ENCODE peak calls at places on chromosomes 6 and 20, in five cellular contexts. One of them, this sample, is unnamed.

GRCh38 chr20:33419140-33419974 is 18.0 kb upstream of the CDK5RAP1 start:
- DNase-seq in CD8-positive, alpha-beta T cell: no peak
- DNase-seq in ovary: peak; percentile 65
- DNase-seq in AG10803: no peak
- DNase-seq in tibial artery: peak; percentile 44
- DNase-seq in this sample: no peak

GRCh38 chr6:10412948-10413849 is 1.7 kb downstream of the TFAP2A start:
- DNase-seq in tibial artery: no peak
- DNase-seq in CD8-positive, alpha-beta T cell: no peak
- DNase-seq in AG10803: no peak
- DNase-seq in ovary: peak; percentile 30
- DNase-seq in this sample: peak; percentile 72

GRCh38 chr6:29532320-29532951 is 27.1 kb downstream of the UBD start:
- DNase-seq in tibial artery: no peak
- DNase-seq in ovary: no peak
- DNase-seq in CD8-positive, alpha-beta T cell: no peak
- DNase-seq in AG10803: no peak
- DNase-seq in this sample: no peak

GRCh38 chr6:57305112-57305511 is 12.3 kb upstream of the PRIM2 start:
- DNase-seq in ovary: no peak
- DNase-seq in tibial artery: no peak
- DNase-seq in AG10803: peak; percentile 84
- DNase-seq in CD8-positive, alpha-beta T cell: no peak
- DNase-seq in this sample: no peak

GRCh38 chr6:47440722-47441121 is 36.9 kb upstream of the CD2AP start:
- DNase-seq in CD8-positive, alpha-beta T cell: no peak
- DNase-seq in ovary: no peak
- DNase-seq in AG10803: no peak
- DNase-seq in tibial artery: no peak
- DNase-seq in this sample: no peak

GRCh38 chr20:36676701-36677421 is 30.9 kb upstream of the SLA2 start:
- DNase-seq in tibial artery: no peak
- DNase-seq in CD8-positive, alpha-beta T cell: no peak
- DNase-seq in AG10803: no peak
- DNase-seq in ovary: no peak
- DNase-seq in this sample: no peak

GRCh38 chr20:25225642-25226432 is 22.0 kb upstream of the PYGB start:
- DNase-seq in tibial artery: no peak
- DNase-seq in AG10803: no peak
- DNase-seq in CD8-positive, alpha-beta T cell: no peak
- DNase-seq in ovary: no peak
- DNase-seq in this sample: no peak

GRCh38 chr20:23106271-23106851 is 20.2 kb upstream of the CD93 start:
- DNase-seq in AG10803: no peak
- DNase-seq in ovary: no peak
- DNase-seq in CD8-positive, alpha-beta T cell: no peak
- DNase-seq in tibial artery: peak; percentile 58
- DNase-seq in this sample: peak; percentile 49

GRCh38 chr6:15399651-15400470 is 154.0 kb downstream of the JARID2 start:
- DNase-seq in ovary: peak; percentile 77
- DNase-seq in CD8-positive, alpha-beta T cell: no peak
- DNase-seq in AG10803: peak; percentile 79
- DNase-seq in tibial artery: peak; percentile 75
- DNase-seq in this sample: no peak

GRCh38 chr6:164731539-164731938 is 577.9 kb downstream of the C6orf118 start:
- DNase-seq in AG10803: no peak
- DNase-seq in CD8-positive, alpha-beta T cell: no peak
- DNase-seq in tibial artery: no peak
- DNase-seq in ovary: no peak
- DNase-seq in this sample: no peak

GRCh38 chr20:17558154-17558940 is 11.5 kb upstream of the DSTN start:
- DNase-seq in AG10803: peak; percentile 93
- DNase-seq in CD8-positive, alpha-beta T cell: no peak
- DNase-seq in tibial artery: peak; percentile 70
- DNase-seq in ovary: no peak
- DNase-seq in this sample: peak; percentile 96

GRCh38 chr20:38536310-38536709 is 44.7 kb upstream of the ADIG start:
- DNase-seq in tibial artery: no peak
- DNase-seq in CD8-positive, alpha-beta T cell: no peak
- DNase-seq in AG10803: peak; percentile 53
- DNase-seq in ovary: no peak
- DNase-seq in this sample: peak; percentile 93

GRCh38 chr20:40781979-40782378 is 92.9 kb upstream of the MAFB start:
- DNase-seq in CD8-positive, alpha-beta T cell: no peak
- DNase-seq in AG10803: no peak
- DNase-seq in tibial artery: no peak
- DNase-seq in ovary: no peak
- DNase-seq in this sample: no peak

GRCh38 chr6:168703970-168704369 is 263.0 kb downstream of the SMOC2 start:
- DNase-seq in tibial artery: no peak
- DNase-seq in AG10803: no peak
- DNase-seq in ovary: peak; percentile 62
- DNase-seq in CD8-positive, alpha-beta T cell: no peak
- DNase-seq in this sample: no peak

GRCh38 chr20:48295966-48296421 is 510.7 kb upstream of the SULF2 start:
- DNase-seq in tibial artery: no peak
- DNase-seq in AG10803: peak; percentile 82
- DNase-seq in ovary: no peak
- DNase-seq in CD8-positive, alpha-beta T cell: no peak
- DNase-seq in this sample: no peak

DNA sequence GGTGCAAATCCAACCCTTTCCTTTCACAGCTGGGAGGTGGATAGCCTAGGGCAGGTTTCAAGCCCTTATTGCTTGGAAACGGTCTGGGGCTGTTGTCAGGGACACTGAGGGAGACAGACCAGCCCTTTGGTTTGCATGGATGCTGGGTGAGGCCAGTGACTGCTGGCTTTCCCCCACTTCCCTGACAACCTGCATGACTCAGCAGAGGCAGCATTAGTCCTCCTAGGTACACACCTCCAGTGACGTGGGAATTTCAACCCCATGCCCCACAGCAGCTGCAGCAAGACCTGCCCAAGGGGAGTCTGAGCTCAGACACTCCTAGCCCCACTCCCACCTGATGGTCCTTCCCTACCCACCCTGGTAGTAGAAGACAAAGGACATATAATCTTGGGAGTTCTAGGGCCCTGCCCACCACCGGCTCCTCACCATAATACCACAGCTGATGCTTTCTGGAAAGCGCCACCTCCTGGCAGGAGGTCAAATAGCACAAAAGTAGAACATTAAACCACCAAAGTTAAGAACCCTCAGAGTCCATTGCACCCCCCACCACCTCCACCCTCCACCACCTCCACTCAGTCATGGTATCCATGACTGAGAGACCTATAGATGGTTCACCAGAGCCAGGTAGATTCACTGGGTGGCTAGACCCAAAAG is 797.8 kb upstream of the MAN1A1 start:
- DNase-seq in ovary: peak; percentile 3
- DNase-seq in CD8-positive, alpha-beta T cell: no peak
- DNase-seq in AG10803: no peak
- DNase-seq in tibial artery: no peak
- DNase-seq in this sample: peak; percentile 32
- TF ChIP-seq CTCF in ovary: no peak
- TF ChIP-seq CTCF in CD8-positive, alpha-beta T cell: no peak
- TF ChIP-seq CTCF in AG10803: no peak
- TF ChIP-seq CTCF in tibial artery: no peak
- TF ChIP-seq CTCF in this sample: peak; percentile 6

DNA sequence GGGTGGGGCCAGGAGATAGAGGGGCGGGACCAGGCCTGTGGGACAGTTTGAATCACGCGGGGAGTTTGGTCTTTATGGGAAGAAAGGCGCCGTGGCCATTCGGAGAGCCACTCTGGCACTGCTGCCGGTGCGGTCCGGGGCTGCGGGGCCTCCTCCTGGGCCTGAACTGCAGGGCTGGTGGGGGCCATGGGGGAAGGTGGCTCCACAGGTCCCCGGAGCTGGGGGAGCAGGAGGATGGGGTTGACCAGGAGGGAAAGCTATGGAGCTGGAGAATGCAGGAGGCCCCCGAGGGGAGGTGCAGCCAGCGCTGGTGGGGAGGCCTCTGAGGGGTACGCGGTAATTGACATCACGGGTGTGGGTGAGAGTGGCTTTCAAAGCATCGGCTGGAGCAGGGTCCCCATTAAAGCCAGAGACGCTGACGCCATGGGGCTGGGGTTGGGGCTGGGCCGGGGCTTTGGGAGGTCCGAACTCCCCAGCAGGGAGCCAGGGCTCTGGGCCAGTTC is 1.8 kb upstream of the BHLHE23 start:
- DNase-seq in CD8-positive, alpha-beta T cell: no peak
- DNase-seq in ovary: no peak
- DNase-seq in tibial artery: no peak
- DNase-seq in AG10803: no peak
- DNase-seq in this sample: no peak
- H3K4me3 ChIP-seq in CD8-positive, alpha-beta T cell: peak overlapping the region; percentile 55
- H3K4me3 ChIP-seq in ovary: no peak overlapping the region
- H3K4me3 ChIP-seq in tibial artery: no peak overlapping the region
- H3K4me3 ChIP-seq in AG10803: no peak overlapping the region
- H3K4me3 ChIP-seq in this sample: no peak overlapping the region

GRCh38 chr20:60009826-60010616 is 51.8 kb downstream of the CDH26 start:
- DNase-seq in AG10803: no peak
- DNase-seq in CD8-positive, alpha-beta T cell: no peak
- DNase-seq in ovary: no peak
- DNase-seq in tibial artery: no peak
- DNase-seq in this sample: no peak
- TF ChIP-seq CTCF in AG10803: no peak
- TF ChIP-seq CTCF in CD8-positive, alpha-beta T cell: no peak
- TF ChIP-seq CTCF in ovary: no peak
- TF ChIP-seq CTCF in tibial artery: no peak
- TF ChIP-seq CTCF in this sample: peak; percentile 34

DNA sequence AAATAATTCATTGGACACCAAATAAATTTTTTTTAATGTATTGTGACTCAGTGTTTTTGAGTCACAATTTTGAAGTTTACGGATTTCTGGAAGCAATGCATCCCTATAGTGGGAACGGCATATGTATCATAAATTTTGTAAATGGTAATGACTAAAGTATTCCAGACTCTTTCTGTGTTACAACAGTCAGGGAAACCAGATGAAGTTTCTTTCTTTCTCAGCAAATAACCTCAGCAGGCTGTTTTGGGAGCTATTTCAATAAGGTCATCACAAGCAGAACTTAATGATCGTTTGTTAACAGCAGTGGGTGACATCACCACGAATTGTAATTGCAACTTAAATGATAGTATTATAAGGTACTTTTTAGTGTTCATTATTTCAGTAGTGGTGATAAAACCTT is 52.0 kb downstream of the HIVEP1 start:
- DNase-seq in ovary: no peak
- DNase-seq in CD8-positive, alpha-beta T cell: no peak
- DNase-seq in tibial artery: no peak
- DNase-seq in AG10803: peak; percentile 84
- DNase-seq in this sample: no peak
- H3K4me3 ChIP-seq in ovary: no peak overlapping the region
- H3K4me3 ChIP-seq in CD8-positive, alpha-beta T cell: no peak overlapping the region
- H3K4me3 ChIP-seq in tibial artery: no peak overlapping the region
- H3K4me3 ChIP-seq in AG10803: no peak overlapping the region
- H3K4me3 ChIP-seq in this sample: no peak overlapping the region

GRCh38 chr6:40552926-40553325 is 34.2 kb downstream of the LRFN2 start:
- DNase-seq in ovary: no peak
- DNase-seq in tibial artery: no peak
- DNase-seq in AG10803: no peak
- DNase-seq in CD8-positive, alpha-beta T cell: no peak
- DNase-seq in this sample: no peak
- TF ChIP-seq CTCF in ovary: no peak
- TF ChIP-seq CTCF in tibial artery: no peak
- TF ChIP-seq CTCF in AG10803: no peak
- TF ChIP-seq CTCF in CD8-positive, alpha-beta T cell: no peak
- TF ChIP-seq CTCF in this sample: no peak

GRCh38 chr20:49700411-49701185 is 13.1 kb downstream of the B4GALT5 start:
- DNase-seq in tibial artery: no peak
- DNase-seq in ovary: no peak
- DNase-seq in AG10803: peak; percentile 88
- DNase-seq in CD8-positive, alpha-beta T cell: no peak
- DNase-seq in this sample: peak; percentile 85
- H3K4me3 ChIP-seq in tibial artery: no peak overlapping the region
- H3K4me3 ChIP-seq in ovary: no peak overlapping the region
- H3K4me3 ChIP-seq in AG10803: no peak overlapping the region
- H3K4me3 ChIP-seq in CD8-positive, alpha-beta T cell: no peak overlapping the region
- H3K4me3 ChIP-seq in this sample: no peak overlapping the region

DNA sequence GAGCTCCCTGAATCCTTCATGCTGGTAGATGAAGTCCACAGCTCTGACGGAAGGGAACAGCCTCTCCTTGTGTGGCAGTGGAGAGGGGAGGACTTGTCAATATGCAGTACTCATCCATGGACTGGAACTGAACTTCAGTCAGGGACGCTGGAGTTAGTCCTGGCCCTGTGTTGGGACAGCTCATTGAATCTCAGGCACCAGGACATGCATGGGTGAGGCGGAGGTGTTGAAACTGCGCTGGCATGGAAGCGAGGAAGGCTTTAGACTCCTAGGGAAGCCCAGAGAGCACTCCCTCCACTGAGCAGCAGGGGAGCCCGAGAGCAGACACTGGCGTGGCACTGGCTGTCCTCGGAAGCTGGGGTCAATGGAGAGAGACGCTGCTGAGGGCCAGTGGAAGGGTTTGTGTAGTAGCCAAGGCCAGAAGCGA is 161.3 kb upstream of the GGTLC1 start:
- DNase-seq in AG10803: no peak
- DNase-seq in CD8-positive, alpha-beta T cell: no peak
- DNase-seq in ovary: no peak
- DNase-seq in tibial artery: no peak
- DNase-seq in this sample: no peak
- TF ChIP-seq CTCF in AG10803: peak; percentile 54
- TF ChIP-seq CTCF in CD8-positive, alpha-beta T cell: no peak
- TF ChIP-seq CTCF in ovary: no peak
- TF ChIP-seq CTCF in tibial artery: no peak
- TF ChIP-seq CTCF in this sample: peak; percentile 54

GRCh38 chr6:125375841-125376240 is 74.1 kb upstream of the HDDC2 start:
- DNase-seq in AG10803: peak; percentile 32
- DNase-seq in CD8-positive, alpha-beta T cell: no peak
- DNase-seq in ovary: no peak
- DNase-seq in tibial artery: no peak
- DNase-seq in this sample: no peak
- H3K4me3 ChIP-seq in AG10803: no peak overlapping the region
- H3K4me3 ChIP-seq in CD8-positive, alpha-beta T cell: no peak overlapping the region
- H3K4me3 ChIP-seq in ovary: no peak overlapping the region
- H3K4me3 ChIP-seq in tibial artery: no peak overlapping the region
- H3K4me3 ChIP-seq in this sample: no peak overlapping the region

This sample was measured in bronchial epithelial cell.